ENCODE peak calls at places on chromosomes 5 and 9, in nine cellular contexts. One of them, this sample, is unnamed.
A peak's percentile ranks its signal among the peaks of the same experiment; 100 is the strongest.

GRCh38 chr5:143922718-143923117 is 110.8 kb downstream of the HMHB1 start:
- DNase-seq in IMR-90: peak; percentile 65
- DNase-seq in CD8-positive, alpha-beta T cell: no peak
- DNase-seq in Peyer's patch: no peak
- DNase-seq in hepatocyte: no peak
- DNase-seq in colonic mucosa: no peak
- DNase-seq in cardiac muscle cell: no peak
- DNase-seq in pancreas: no peak
- DNase-seq in keratinocyte: no peak
- DNase-seq in this sample: no peak

GRCh38 chr9:114203410-114204140 is 48.2 kb downstream of the COL27A1 start:
- DNase-seq in Peyer's patch: no peak
- DNase-seq in cardiac muscle cell: no peak
- DNase-seq in CD8-positive, alpha-beta T cell: no peak
- DNase-seq in IMR-90: peak; percentile 25
- DNase-seq in keratinocyte: no peak
- DNase-seq in hepatocyte: no peak
- DNase-seq in pancreas: peak; percentile 5
- DNase-seq in colonic mucosa: no peak
- DNase-seq in this sample: no peak

GRCh38 chr5:151619812-151620462 is 28.8 kb upstream of the FAT2 start:
- DNase-seq in cardiac muscle cell: no peak
- DNase-seq in IMR-90: no peak
- DNase-seq in pancreas: no peak
- DNase-seq in keratinocyte: peak; percentile 95
- DNase-seq in hepatocyte: no peak
- DNase-seq in colonic mucosa: no peak
- DNase-seq in Peyer's patch: no peak
- DNase-seq in CD8-positive, alpha-beta T cell: no peak
- DNase-seq in this sample: no peak

GRCh38 chr5:103624035-103624461 is 61.5 kb upstream of the NUDT12 start:
- DNase-seq in keratinocyte: no peak
- DNase-seq in cardiac muscle cell: no peak
- DNase-seq in pancreas: no peak
- DNase-seq in Peyer's patch: no peak
- DNase-seq in IMR-90: peak; percentile 78
- DNase-seq in colonic mucosa: no peak
- DNase-seq in CD8-positive, alpha-beta T cell: no peak
- DNase-seq in hepatocyte: no peak
- DNase-seq in this sample: no peak

GRCh38 chr5:54645888-54646284 is 128.3 kb downstream of the SNX18 start:
- DNase-seq in Peyer's patch: no peak
- DNase-seq in cardiac muscle cell: no peak
- DNase-seq in IMR-90: no peak
- DNase-seq in colonic mucosa: no peak
- DNase-seq in pancreas: no peak
- DNase-seq in CD8-positive, alpha-beta T cell: no peak
- DNase-seq in keratinocyte: no peak
- DNase-seq in hepatocyte: no peak
- DNase-seq in this sample: no peak

GRCh38 chr9:112555844-112556482 is 69.3 kb downstream of the KIAA1958 start:
- DNase-seq in Peyer's patch: no peak
- DNase-seq in IMR-90: no peak
- DNase-seq in colonic mucosa: peak; percentile 79
- DNase-seq in keratinocyte: no peak
- DNase-seq in CD8-positive, alpha-beta T cell: no peak
- DNase-seq in cardiac muscle cell: no peak
- DNase-seq in hepatocyte: peak; percentile 76
- DNase-seq in pancreas: no peak
- DNase-seq in this sample: no peak

GRCh38 chr9:131398204-131398603 is 4.3 kb downstream of the PRRC2B start:
- DNase-seq in Peyer's patch: peak; percentile 78
- DNase-seq in CD8-positive, alpha-beta T cell: peak; percentile 62
- DNase-seq in pancreas: no peak
- DNase-seq in colonic mucosa: no peak
- DNase-seq in hepatocyte: no peak
- DNase-seq in keratinocyte: no peak
- DNase-seq in cardiac muscle cell: no peak
- DNase-seq in IMR-90: no peak
- DNase-seq in this sample: no peak

GRCh38 chr5:180093241-180093640 is 21.7 kb upstream of the RNF130 start:
- DNase-seq in keratinocyte: no peak
- DNase-seq in hepatocyte: no peak
- DNase-seq in pancreas: no peak
- DNase-seq in IMR-90: no peak
- DNase-seq in CD8-positive, alpha-beta T cell: no peak
- DNase-seq in cardiac muscle cell: no peak
- DNase-seq in Peyer's patch: no peak
- DNase-seq in colonic mucosa: no peak
- DNase-seq in this sample: no peak

GRCh38 chr5:38316544-38317224 is 58.3 kb downstream of the EGFLAM start:
- DNase-seq in Peyer's patch: no peak
- DNase-seq in IMR-90: peak; percentile 44
- DNase-seq in cardiac muscle cell: no peak
- DNase-seq in keratinocyte: no peak
- DNase-seq in hepatocyte: peak; percentile 21
- DNase-seq in CD8-positive, alpha-beta T cell: no peak
- DNase-seq in colonic mucosa: no peak
- DNase-seq in pancreas: no peak
- DNase-seq in this sample: no peak

GRCh38 chr9:121814594-121814993 is 163.2 kb downstream of the DAB2IP start:
- DNase-seq in cardiac muscle cell: no peak
- DNase-seq in CD8-positive, alpha-beta T cell: no peak
- DNase-seq in Peyer's patch: no peak
- DNase-seq in keratinocyte: no peak
- DNase-seq in hepatocyte: no peak
- DNase-seq in IMR-90: no peak
- DNase-seq in pancreas: no peak
- DNase-seq in colonic mucosa: no peak
- DNase-seq in this sample: no peak

GRCh38 chr9:121369595-121370265 is at the start of gene STOM:
- DNase-seq in CD8-positive, alpha-beta T cell: peak; percentile 68
- DNase-seq in pancreas: peak; percentile 93
- DNase-seq in colonic mucosa: peak; percentile 86
- DNase-seq in cardiac muscle cell: no peak
- DNase-seq in Peyer's patch: peak; percentile 53
- DNase-seq in IMR-90: peak; percentile 83
- DNase-seq in keratinocyte: peak; percentile 71
- DNase-seq in hepatocyte: peak; percentile 83
- DNase-seq in this sample: peak; percentile 85

GRCh38 chr9:122821278-122821952 is 7.0 kb downstream of the PDCL start:
- DNase-seq in Peyer's patch: no peak
- DNase-seq in keratinocyte: no peak
- DNase-seq in colonic mucosa: peak; percentile 44
- DNase-seq in pancreas: no peak
- DNase-seq in cardiac muscle cell: no peak
- DNase-seq in IMR-90: peak; percentile 62
- DNase-seq in CD8-positive, alpha-beta T cell: no peak
- DNase-seq in hepatocyte: no peak
- DNase-seq in this sample: peak; percentile 53

GRCh38 chr9:129471201-129472019 is 149.5 kb downstream of the C9orf50 start:
- DNase-seq in cardiac muscle cell: no peak
- DNase-seq in keratinocyte: no peak
- DNase-seq in colonic mucosa: no peak
- DNase-seq in Peyer's patch: no peak
- DNase-seq in CD8-positive, alpha-beta T cell: no peak
- DNase-seq in IMR-90: no peak
- DNase-seq in hepatocyte: no peak
- DNase-seq in pancreas: no peak
- DNase-seq in this sample: no peak

GRCh38 chr9:129467004-129467588 is 153.8 kb downstream of the C9orf50 start:
- DNase-seq in colonic mucosa: no peak
- DNase-seq in hepatocyte: no peak
- DNase-seq in pancreas: peak; percentile 77
- DNase-seq in Peyer's patch: no peak
- DNase-seq in cardiac muscle cell: no peak
- DNase-seq in CD8-positive, alpha-beta T cell: no peak
- DNase-seq in keratinocyte: no peak
- DNase-seq in IMR-90: no peak
- DNase-seq in this sample: no peak

GRCh38 chr9:129467739-129468666 is 152.9 kb downstream of the C9orf50 start:
- DNase-seq in hepatocyte: no peak
- DNase-seq in IMR-90: no peak
- DNase-seq in keratinocyte: no peak
- DNase-seq in Peyer's patch: no peak
- DNase-seq in cardiac muscle cell: no peak
- DNase-seq in colonic mucosa: no peak
- DNase-seq in CD8-positive, alpha-beta T cell: no peak
- DNase-seq in pancreas: peak; percentile 56
- DNase-seq in this sample: no peak

GRCh38 chr9:129469988-129470316 is 150.9 kb downstream of the C9orf50 start:
- DNase-seq in hepatocyte: no peak
- DNase-seq in CD8-positive, alpha-beta T cell: no peak
- DNase-seq in Peyer's patch: no peak
- DNase-seq in IMR-90: no peak
- DNase-seq in colonic mucosa: no peak
- DNase-seq in cardiac muscle cell: no peak
- DNase-seq in pancreas: no peak
- DNase-seq in keratinocyte: no peak
- DNase-seq in this sample: no peak

GRCh38 chr9:129469188-129469987 is 151.5 kb downstream of the C9orf50 start:
- DNase-seq in IMR-90: no peak
- DNase-seq in pancreas: peak; percentile 54
- DNase-seq in CD8-positive, alpha-beta T cell: no peak
- DNase-seq in keratinocyte: no peak
- DNase-seq in cardiac muscle cell: peak; percentile 59
- DNase-seq in hepatocyte: no peak
- DNase-seq in colonic mucosa: no peak
- DNase-seq in Peyer's patch: no peak
- DNase-seq in this sample: no peak
- H3K4me3 ChIP-seq in IMR-90: no peak overlapping the region
- H3K4me3 ChIP-seq in pancreas: no peak overlapping the region
- H3K4me3 ChIP-seq in CD8-positive, alpha-beta T cell: no peak overlapping the region
- H3K4me3 ChIP-seq in keratinocyte: no peak overlapping the region
- H3K4me3 ChIP-seq in cardiac muscle cell: no peak overlapping the region
- H3K4me3 ChIP-seq in hepatocyte: no peak overlapping the region
- H3K4me3 ChIP-seq in colonic mucosa: no peak overlapping the region
- H3K4me3 ChIP-seq in Peyer's patch: no peak overlapping the region
- H3K4me3 ChIP-seq in this sample: no peak overlapping the region

DNA sequence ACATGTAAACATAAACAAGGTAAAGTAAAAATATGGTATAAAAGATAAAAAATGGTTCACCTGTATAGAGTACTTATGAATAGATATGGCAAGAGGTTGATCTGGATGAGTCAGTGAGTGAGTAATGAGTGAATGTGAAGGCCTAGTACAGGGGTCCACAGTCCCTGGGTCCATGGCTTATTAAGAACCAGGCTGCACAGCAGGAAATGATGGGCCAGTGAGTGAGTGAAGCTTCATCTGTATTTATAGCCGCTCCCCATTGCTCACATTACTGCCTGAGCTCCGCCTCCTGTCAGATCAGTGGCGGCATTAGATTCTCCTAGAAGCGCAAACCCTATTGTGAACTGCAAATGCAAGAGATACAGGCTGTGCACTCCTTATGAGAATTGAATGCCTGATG is 307.7 kb upstream of the ZNF608 start:
- DNase-seq in Peyer's patch: no peak
- DNase-seq in cardiac muscle cell: no peak
- DNase-seq in keratinocyte: no peak
- DNase-seq in colonic mucosa: no peak
- DNase-seq in pancreas: no peak
- DNase-seq in hepatocyte: no peak
- DNase-seq in CD8-positive, alpha-beta T cell: no peak
- DNase-seq in IMR-90: peak; percentile 22
- DNase-seq in this sample: no peak
- TF ChIP-seq CTCF in Peyer's patch: no peak
- TF ChIP-seq CTCF in cardiac muscle cell: no peak
- TF ChIP-seq CTCF in keratinocyte: no peak
- TF ChIP-seq CTCF in colonic mucosa: no peak
- TF ChIP-seq CTCF in pancreas: no peak
- TF ChIP-seq CTCF in hepatocyte: no peak
- TF ChIP-seq CTCF in CD8-positive, alpha-beta T cell: no peak
- TF ChIP-seq CTCF in IMR-90: no peak
- TF ChIP-seq CTCF in this sample: no peak

DNA sequence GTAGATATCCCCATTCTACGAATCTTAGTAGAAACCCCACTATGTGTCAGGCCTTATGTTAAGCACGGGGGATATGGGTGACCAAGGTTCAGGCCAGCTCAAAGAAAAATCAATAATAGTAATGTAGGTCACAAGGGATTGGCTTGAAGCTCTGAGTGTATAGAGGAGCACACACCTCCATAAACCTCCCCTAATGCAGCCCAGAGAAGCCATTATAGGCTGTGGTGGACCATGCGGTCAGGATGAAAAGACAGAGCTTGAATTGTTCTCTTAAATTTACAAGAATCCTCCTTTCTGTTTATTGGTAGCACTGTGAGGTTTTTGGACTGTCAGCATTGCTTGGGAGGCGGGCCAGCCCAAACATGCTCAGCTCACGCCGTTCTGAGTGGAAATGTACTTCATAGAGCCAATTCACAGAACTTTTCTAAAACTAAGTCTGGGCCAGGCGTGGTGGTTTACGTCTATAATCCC is 9.1 kb downstream of the PDE6A start:
- DNase-seq in colonic mucosa: no peak
- DNase-seq in pancreas: no peak
- DNase-seq in hepatocyte: no peak
- DNase-seq in cardiac muscle cell: no peak
- DNase-seq in IMR-90: no peak
- DNase-seq in keratinocyte: no peak
- DNase-seq in CD8-positive, alpha-beta T cell: no peak
- DNase-seq in Peyer's patch: no peak
- DNase-seq in this sample: no peak
- H3K4me1 ChIP-seq in colonic mucosa: peaks cover 3% of the 10 kb centered on the region
- H3K4me1 ChIP-seq in pancreas: no peaks in the 10 kb centered on the region
- H3K4me1 ChIP-seq in hepatocyte: peaks cover 29% of the 10 kb centered on the region
- H3K4me1 ChIP-seq in cardiac muscle cell: peaks cover 21% of the 10 kb centered on the region
- H3K4me1 ChIP-seq in IMR-90: peaks cover 10% of the 10 kb centered on the region
- H3K4me1 ChIP-seq in keratinocyte: peaks cover 55% of the 10 kb centered on the region
- H3K4me1 ChIP-seq in CD8-positive, alpha-beta T cell: no peaks in the 10 kb centered on the region
- H3K4me1 ChIP-seq in Peyer's patch: peaks cover 11% of the 10 kb centered on the region
- H3K4me1 ChIP-seq in this sample: peaks cover 36% of the 10 kb centered on the region

GRCh38 chr5:128538249-128539037 is 398 bp upstream of the FBN2 start:
- DNase-seq in cardiac muscle cell: peak; percentile 98
- DNase-seq in pancreas: peak; percentile 70
- DNase-seq in CD8-positive, alpha-beta T cell: no peak
- DNase-seq in Peyer's patch: peak; percentile 23
- DNase-seq in hepatocyte: peak; percentile 93
- DNase-seq in colonic mucosa: peak; percentile 44
- DNase-seq in keratinocyte: peak; percentile 52
- DNase-seq in IMR-90: peak; percentile 80
- DNase-seq in this sample: peak; percentile 92

GRCh38 chr5:128536861-128537305 is 1.2 kb downstream of the FBN2 start:
- DNase-seq in IMR-90: peak; percentile 30
- DNase-seq in CD8-positive, alpha-beta T cell: no peak
- DNase-seq in keratinocyte: no peak
- DNase-seq in Peyer's patch: no peak
- DNase-seq in colonic mucosa: no peak
- DNase-seq in hepatocyte: peak; percentile 65
- DNase-seq in pancreas: peak; percentile 67
- DNase-seq in cardiac muscle cell: no peak
- DNase-seq in this sample: peak; percentile 75

GRCh38 chr5:128537306-128537998 is 593 bp downstream of the FBN2 start:
- DNase-seq in hepatocyte: peak; percentile 63
- DNase-seq in Peyer's patch: no peak
- DNase-seq in colonic mucosa: no peak
- DNase-seq in cardiac muscle cell: no peak
- DNase-seq in keratinocyte: no peak
- DNase-seq in CD8-positive, alpha-beta T cell: no peak
- DNase-seq in pancreas: peak; percentile 60
- DNase-seq in IMR-90: peak; percentile 55
- DNase-seq in this sample: peak; percentile 33

GRCh38 chr5:128537999-128538248 is at the start of gene FBN2:
- DNase-seq in hepatocyte: no peak
- DNase-seq in cardiac muscle cell: no peak
- DNase-seq in keratinocyte: no peak
- DNase-seq in colonic mucosa: no peak
- DNase-seq in Peyer's patch: no peak
- DNase-seq in CD8-positive, alpha-beta T cell: no peak
- DNase-seq in IMR-90: no peak
- DNase-seq in pancreas: no peak
- DNase-seq in this sample: no peak

GRCh38 chr5:128539038-128539429 is 989 bp upstream of the FBN2 start:
- DNase-seq in Peyer's patch: no peak
- DNase-seq in CD8-positive, alpha-beta T cell: no peak
- DNase-seq in colonic mucosa: no peak
- DNase-seq in cardiac muscle cell: peak; percentile 79
- DNase-seq in pancreas: peak; percentile 42
- DNase-seq in keratinocyte: no peak
- DNase-seq in hepatocyte: peak; percentile 48
- DNase-seq in IMR-90: no peak
- DNase-seq in this sample: no peak
- H3K4me3 ChIP-seq in Peyer's patch: peak overlapping the region; percentile 18
- H3K4me3 ChIP-seq in CD8-positive, alpha-beta T cell: no peak overlapping the region
- H3K4me3 ChIP-seq in colonic mucosa: peak overlapping the region; percentile 31
- H3K4me3 ChIP-seq in cardiac muscle cell: peak overlapping the region; percentile 95
- H3K4me3 ChIP-seq in pancreas: no peak overlapping the region
- H3K4me3 ChIP-seq in keratinocyte: peak overlapping the region; percentile 90
- H3K4me3 ChIP-seq in hepatocyte: peak overlapping the region; percentile 91
- H3K4me3 ChIP-seq in IMR-90: peak overlapping the region; percentile 81
- H3K4me3 ChIP-seq in this sample: peak overlapping the region; percentile 38